ENCODE peak calls at places on chromosomes 2 and 18, in nine cellular contexts. P is neural progenitor cell, S is ovary, R is stomach, Z is GM23248, Y is Peyer's patch, H is lower lobe of right lung, E is spleen, U is K562. F is an unnamed sample.

GRCh38 chr2:160871096-160871495 is 289.1 kb upstream of the TANK start:
- DNase-seq in P (no peak), S (no peak), R (no peak), Z (no peak), Y (no peak), H (no peak), E (no peak), U (no peak), F (no peak)

GRCh38 chr2:19141234-19142004 is 217.0 kb downstream of the OSR1 start:
- DNase-seq in P (no peak), S (no peak), R (no peak), Z (no peak), Y (no peak), H (no peak), E (no peak), U (no peak), F (no peak)

GRCh38 chr2:20839052-20839451 is 16.2 kb upstream of the LDAH start:
- DNase-seq in P (no peak), S (no peak), R (no peak), Z (no peak), Y (no peak), H (no peak), E (no peak), U (no peak), F (no peak)

GRCh38 chr2:235832941-235833340 is 335.2 kb downstream of the GBX2 start:
- DNase-seq in P (no peak), S (no peak), R (no peak), Z (no peak), Y (peak; percentile 32), H (no peak), E (peak; percentile 67), U (no peak), F (no peak)

GRCh38 chr18:12299862-12300261 is 8.2 kb upstream of the TUBB6 start:
- DNase-seq in P (no peak), S (no peak), R (no peak), Z (no peak), Y (no peak), H (no peak), E (no peak), U (no peak), F (no peak)

GRCh38 chr2:8049851-8050571 is 631.8 kb upstream of the ID2 start:
- DNase-seq in P (no peak), S (no peak), R (no peak), Z (no peak), Y (no peak), H (no peak), E (no peak), U (no peak), F (no peak)

GRCh38 chr2:36618381-36618780 is 20.4 kb upstream of the FEZ2 start:
- DNase-seq in P (peak; percentile 79), S (no peak), R (no peak), Z (peak; percentile 76), Y (no peak), H (no peak), E (no peak), U (peak; percentile 80), F (peak; percentile 80)

GRCh38 chr2:11753452-11753885 is 7.0 kb downstream of the LPIN1 start:
- DNase-seq in P (no peak), S (no peak), R (peak; percentile 81), Z (peak; percentile 33), Y (peak; percentile 90), H (peak; percentile 69), E (peak; percentile 87), U (peak; percentile 34), F (no peak)

GRCh38 chr2:26597197-26597596 is 44.0 kb downstream of the CIB4 start:
- DNase-seq in P (no peak), S (no peak), R (no peak), Z (peak; percentile 20), Y (no peak), H (no peak), E (no peak), U (no peak), F (no peak)

GRCh38 chr2:9695916-9696315 is 65.1 kb upstream of the YWHAQ start:
- DNase-seq in P (no peak), S (no peak), R (no peak), Z (no peak), Y (no peak), H (no peak), E (no peak), U (no peak), F (no peak)

GRCh38 chr2:152585830-152586484 is 131.3 kb downstream of the PRPF40A start:
- DNase-seq in P (no peak), S (no peak), R (no peak), Z (peak; percentile 95), Y (no peak), H (no peak), E (no peak), U (no peak), F (no peak)

GRCh38 chr2:158998486-158999248 is 30.2 kb downstream of the TANC1 start:
- DNase-seq in P (no peak), S (no peak), R (no peak), Z (peak; percentile 44), Y (no peak), H (no peak), E (no peak), U (no peak), F (no peak)

GRCh38 chr2:26184086-26184485 is 11.2 kb downstream of the GAREM2 start:
- DNase-seq in P (no peak), S (no peak), R (no peak), Z (no peak), Y (no peak), H (no peak), E (no peak), U (peak; percentile 6), F (no peak)

GRCh38 chr2:6808426-6808825 is 57.3 kb downstream of the CMPK2 start:
- DNase-seq in P (no peak), S (no peak), R (no peak), Z (no peak), Y (no peak), H (no peak), E (no peak), U (no peak), F (no peak)

GRCh38 chr2:6810961-6811360 is 54.7 kb downstream of the CMPK2 start:
- DNase-seq in P (no peak), S (no peak), R (no peak), Z (no peak), Y (no peak), H (no peak), E (no peak), U (no peak), F (no peak)

DNA sequence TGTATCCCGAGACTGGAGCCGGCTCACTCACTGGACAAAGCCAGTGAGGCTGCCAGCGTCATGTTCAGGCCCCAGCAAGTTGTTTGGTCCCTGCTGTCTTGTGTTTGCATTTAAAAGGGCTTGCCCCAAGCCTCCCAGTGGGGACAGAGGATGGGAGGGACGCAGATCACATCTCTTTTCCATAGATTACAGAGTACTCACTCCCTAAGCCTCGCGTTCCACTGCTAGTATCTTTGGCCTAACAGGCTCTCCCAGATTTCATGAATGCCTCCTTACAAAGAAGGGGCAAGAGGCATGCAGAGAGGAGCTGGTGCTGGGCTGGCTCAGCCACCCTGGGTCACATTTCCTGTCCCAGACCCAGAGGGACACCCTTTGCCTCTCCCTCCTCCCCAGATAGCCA is 59.1 kb downstream of the CMPK2 start:
- DNase-seq in P (peak; percentile 59), S (no peak), R (no peak), Z (no peak), Y (no peak), H (no peak), E (no peak), U (no peak), F (no peak)
- H3K27me3 ChIP-seq in P (peaks cover 36% of the 10 kb centered on the region), S (no peaks in the 10 kb centered on the region), R (peaks cover 49% of the 10 kb centered on the region), Z (no peaks in the 10 kb centered on the region), Y (no peaks in the 10 kb centered on the region), H (no peaks in the 10 kb centered on the region), E (no peaks in the 10 kb centered on the region), U (peaks cover 36% of the 10 kb centered on the region), F (no peaks in the 10 kb centered on the region)

GRCh38 chr2:239148495-239149200 is 252.2 kb downstream of the HDAC4 start:
- DNase-seq in P (no peak), S (no peak), R (no peak), Z (no peak), Y (peak; percentile 25), H (peak; percentile 22), E (peak; percentile 37), U (no peak), F (no peak)

GRCh38 chr2:239147376-239147775 is 253.4 kb downstream of the HDAC4 start:
- DNase-seq in P (no peak), S (no peak), R (no peak), Z (no peak), Y (no peak), H (peak; percentile 20), E (peak; percentile 53), U (no peak), F (no peak)

GRCh38 chr2:239150125-239151011 is 250.5 kb downstream of the HDAC4 start:
- DNase-seq in P (no peak), S (no peak), R (peak; percentile 26), Z (no peak), Y (peak; percentile 48), H (peak; percentile 32), E (peak; percentile 67), U (no peak), F (no peak)

GRCh38 chr2:239151201-239152131 is 249.4 kb downstream of the HDAC4 start:
- DNase-seq in P (no peak), S (no peak), R (peak; percentile 15), Z (peak; percentile 50), Y (peak; percentile 42), H (peak; percentile 32), E (peak; percentile 69), U (no peak), F (no peak)

DNA sequence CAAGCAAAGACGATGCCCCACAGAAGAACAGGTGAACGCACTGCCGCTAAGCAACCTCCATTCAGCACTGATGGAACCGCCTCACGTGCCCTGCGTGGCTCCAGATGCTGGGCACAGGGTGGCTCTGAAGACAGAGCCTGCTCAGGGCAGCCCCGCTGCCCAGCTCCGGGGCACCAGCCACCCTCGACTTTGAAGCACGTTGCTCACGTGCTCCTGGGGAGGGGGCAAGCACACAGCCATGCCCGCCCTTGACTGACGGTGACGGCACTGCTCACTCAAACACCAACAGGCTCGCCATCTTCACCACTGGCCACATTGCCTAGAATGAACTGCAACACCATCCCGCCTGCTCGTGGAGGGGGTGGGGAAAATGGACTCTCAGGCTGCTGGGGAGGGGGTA is 251.3 kb downstream of the HDAC4 start:
- DNase-seq in P (no peak), S (no peak), R (no peak), Z (no peak), Y (peak; percentile 35), H (peak; percentile 36), E (peak; percentile 66), U (no peak), F (no peak)
- H3K4me3 ChIP-seq in P (no peak overlapping the region), S (no peak overlapping the region), R (no peak overlapping the region), Z (no peak overlapping the region), Y (no peak overlapping the region), H (no peak overlapping the region), E (no peak overlapping the region), U (no peak overlapping the region), F (no peak overlapping the region)

GRCh38 chr2:240878341-240878936 is 9.8 kb downstream of the AGXT start:
- DNase-seq in P (no peak), S (no peak), R (no peak), Z (no peak), Y (no peak), H (peak; percentile 41), E (peak; percentile 63), U (no peak), F (no peak)
- H3K27me3 ChIP-seq in P (no peaks in the 10 kb centered on the region), S (no peaks in the 10 kb centered on the region), R (no peaks in the 10 kb centered on the region), Z (no peaks in the 10 kb centered on the region), Y (no peaks in the 10 kb centered on the region), H (no peaks in the 10 kb centered on the region), E (no peaks in the 10 kb centered on the region), U (peaks cover 38% of the 10 kb centered on the region), F (peaks cover 11% of the 10 kb centered on the region)

GRCh38 chr2:103179800-103180199 is 418.0 kb downstream of the TMEM182 start:
- DNase-seq in P (no peak), S (no peak), R (no peak), Z (no peak), Y (no peak), H (no peak), E (no peak), U (no peak), F (no peak)

GRCh38 chr2:103183061-103183460 is 421.2 kb downstream of the TMEM182 start:
- DNase-seq in P (no peak), S (no peak), R (no peak), Z (no peak), Y (no peak), H (no peak), E (no peak), U (no peak), F (no peak)
- H3K4me3 ChIP-seq in P (no peak overlapping the region), S (no peak overlapping the region), R (no peak overlapping the region), Z (no peak overlapping the region), Y (no peak overlapping the region), H (no peak overlapping the region), E (no peak overlapping the region), U (no peak overlapping the region), F (no peak overlapping the region)

F was measured in HAP-1.